ENCODE peak calls at places on chromosomes 7 and 10, in four cellular contexts. G is GM12878, S is K562, M is HepG2. O is an unnamed sample.

GRCh38 chr7:101686030-101686429 is 56.9 kb upstream of the MYL10 start:
- DNase-seq in G (no peak), S (no peak), M (no peak), O (no peak)

GRCh38 chr10:35079267-35079666 is 10.9 kb downstream of the CUL2 start:
- DNase-seq in G (no peak), S (no peak), M (no peak), O (no peak)

GRCh38 chr10:119505131-119505551 is 37.4 kb downstream of the RGS10 start:
- DNase-seq in G (no peak), S (no peak), M (no peak), O (no peak)

GRCh38 chr7:17520941-17521340 is 222.5 kb downstream of the AHR start:
- DNase-seq in G (no peak), S (no peak), M (no peak), O (no peak)

GRCh38 chr7:128879939-128880746 is 17.5 kb downstream of the ATP6V1F start:
- DNase-seq in G (no peak), S (peak), M (peak), O (peak)

GRCh38 chr7:99693427-99694200 is 13.8 kb upstream of the CYP3A5 start:
- DNase-seq in G (no peak), S (peak), M (peak), O (no peak)

GRCh38 chr7:121266307-121266894 is 62.4 kb upstream of the WNT16 start:
- DNase-seq in G (no peak), S (no peak), M (no peak), O (no peak)

GRCh38 chr7:48643420-48644013 is 280.8 kb upstream of the CDC14C start:
- DNase-seq in G (no peak), S (no peak), M (no peak), O (no peak)

GRCh38 chr10:69124558-69125121 is 662 bp downstream of the VPS26A start:
- DNase-seq in G (no peak), S (peak), M (peak), O (peak)

GRCh38 chr7:132424821-132425739 is 151.2 kb downstream of the PLXNA4 start:
- DNase-seq in G (no peak), S (no peak), M (no peak), O (no peak)

GRCh38 chr10:23976285-23976684 is 232.7 kb upstream of the KIAA1217 start:
- DNase-seq in G (no peak), S (no peak), M (no peak), O (no peak)

GRCh38 chr10:42932735-42933453 is 144.0 kb upstream of the RET start:
- DNase-seq in G (no peak), S (peak), M (no peak), O (no peak)

GRCh38 chr10:28367865-28368541 is 65.1 kb upstream of the MPP7 start:
- DNase-seq in G (peak), S (no peak), M (no peak), O (no peak)

GRCh38 chr7:36597099-36597773 is 127.1 kb downstream of the AOAH start:
- DNase-seq in G (no peak), S (no peak), M (no peak), O (no peak)

GRCh38 chr10:31630866-31631567 is 297.6 kb downstream of the ARHGAP12 start:
- DNase-seq in G (peak), S (no peak), M (no peak), O (no peak)

GRCh38 chr7:78254397-78255055 is 456.0 kb downstream of the PHTF2 start:
- DNase-seq in G (no peak), S (no peak), M (no peak), O (no peak)

GRCh38 chr10:10092581-10092980 is 925.1 kb upstream of the CELF2 start:
- DNase-seq in G (no peak), S (no peak), M (no peak), O (no peak)

GRCh38 chr7:103810112-103810744 is 179.2 kb downstream of the RELN start:
- DNase-seq in G (no peak), S (peak), M (peak), O (no peak)

GRCh38 chr7:113270790-113271189 is 152.4 kb upstream of the SMIM30 start:
- DNase-seq in G (no peak), S (no peak), M (no peak), O (no peak)

GRCh38 chr7:4268040-4268965 is 413.8 kb upstream of the FOXK1 start:
- DNase-seq in G (no peak), S (no peak), M (no peak), O (no peak)

GRCh38 chr7:2199528-2199927 is 33.2 kb downstream of the MAD1L1 start:
- DNase-seq in G (no peak), S (no peak), M (no peak), O (no peak)

GRCh38 chr7:99141756-99142726 is 1.9 kb downstream of the SMURF1 start:
- DNase-seq in G (no peak), S (peak), M (peak), O (peak)

GRCh38 chr10:34696423-34696822 is 118.7 kb downstream of the PARD3 start:
- DNase-seq in G (no peak), S (no peak), M (no peak), O (peak)

GRCh38 chr7:38367301-38367700 is 93.9 kb upstream of the TARP start:
- DNase-seq in G (peak), S (no peak), M (no peak), O (no peak)

GRCh38 chr7:46486264-46487206 is 565.5 kb upstream of the IGFBP3 start:
- DNase-seq in G (no peak), S (no peak), M (no peak), O (peak)

GRCh38 chr7:94414481-94414880 is 19.8 kb downstream of the COL1A2 start:
- DNase-seq in G (no peak), S (no peak), M (no peak), O (no peak)

GRCh38 chr10:49389331-49389920 is 6.5 kb downstream of the DRGX start:
- DNase-seq in G (no peak), S (no peak), M (no peak), O (no peak)

GRCh38 chr7:51317582-51317910 is 937 bp upstream of the COBL start:
- DNase-seq in G (no peak), S (no peak), M (no peak), O (no peak)
- TF ChIP-seq POLR2AphosphoS2 in G (no peak), S (no peak), M (no peak), O (no peak)

GRCh38 chr7:29278362-29279070 is 83.9 kb downstream of the CHN2 start:
- DNase-seq in G (no peak), S (no peak), M (no peak), O (no peak)

GRCh38 chr7:29284586-29285450 is 90.2 kb downstream of the CHN2 start:
- DNase-seq in G (no peak), S (no peak), M (no peak), O (no peak)

GRCh38 chr7:29282819-29283414 is 88.3 kb downstream of the CHN2 start:
- DNase-seq in G (no peak), S (no peak), M (no peak), O (no peak)

GRCh38 chr7:29285451-29285807 is 90.9 kb downstream of the CHN2 start:
- DNase-seq in G (peak), S (no peak), M (peak), O (peak)

DNA sequence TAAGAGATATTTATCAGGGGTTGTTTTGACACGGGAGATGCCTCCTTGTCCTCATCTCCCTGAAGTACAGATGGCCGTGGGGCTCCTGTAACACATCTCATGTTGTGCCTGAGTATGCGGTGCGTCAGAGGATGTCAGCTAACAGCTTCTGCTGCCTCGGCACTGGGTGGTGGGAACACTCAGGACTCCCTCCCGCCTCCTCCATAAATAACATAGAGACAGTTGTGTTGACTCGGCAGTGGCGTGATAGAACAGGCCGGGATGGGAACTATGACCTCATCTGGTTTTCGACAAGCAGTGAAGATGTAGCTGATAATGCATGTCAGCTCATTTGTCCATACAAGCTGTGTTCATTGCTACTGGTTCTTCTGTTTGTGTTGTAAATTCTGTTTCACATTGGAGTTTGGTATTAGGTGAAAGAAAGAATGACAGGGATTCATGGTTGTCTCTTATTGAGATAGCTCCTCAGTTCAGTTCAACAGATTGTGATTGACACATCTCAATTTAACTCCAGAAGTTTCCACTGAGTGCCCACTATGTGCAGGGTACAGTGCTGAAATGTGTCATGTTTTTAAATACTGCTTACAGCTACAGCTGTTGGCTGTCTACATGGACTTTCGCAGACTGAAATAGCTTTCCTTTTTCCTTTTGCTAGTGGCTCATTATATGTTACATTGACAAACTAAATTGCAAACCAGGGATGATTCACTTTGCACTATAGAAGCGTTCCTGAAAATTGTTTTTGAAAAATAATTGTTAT is 87.4 kb downstream of the CHN2 start:
- DNase-seq in G (no peak), S (peak), M (peak), O (no peak)
- TF ChIP-seq BHLHE40 in G (no peak), S (no peak), M (no peak), O (no peak)

DNA sequence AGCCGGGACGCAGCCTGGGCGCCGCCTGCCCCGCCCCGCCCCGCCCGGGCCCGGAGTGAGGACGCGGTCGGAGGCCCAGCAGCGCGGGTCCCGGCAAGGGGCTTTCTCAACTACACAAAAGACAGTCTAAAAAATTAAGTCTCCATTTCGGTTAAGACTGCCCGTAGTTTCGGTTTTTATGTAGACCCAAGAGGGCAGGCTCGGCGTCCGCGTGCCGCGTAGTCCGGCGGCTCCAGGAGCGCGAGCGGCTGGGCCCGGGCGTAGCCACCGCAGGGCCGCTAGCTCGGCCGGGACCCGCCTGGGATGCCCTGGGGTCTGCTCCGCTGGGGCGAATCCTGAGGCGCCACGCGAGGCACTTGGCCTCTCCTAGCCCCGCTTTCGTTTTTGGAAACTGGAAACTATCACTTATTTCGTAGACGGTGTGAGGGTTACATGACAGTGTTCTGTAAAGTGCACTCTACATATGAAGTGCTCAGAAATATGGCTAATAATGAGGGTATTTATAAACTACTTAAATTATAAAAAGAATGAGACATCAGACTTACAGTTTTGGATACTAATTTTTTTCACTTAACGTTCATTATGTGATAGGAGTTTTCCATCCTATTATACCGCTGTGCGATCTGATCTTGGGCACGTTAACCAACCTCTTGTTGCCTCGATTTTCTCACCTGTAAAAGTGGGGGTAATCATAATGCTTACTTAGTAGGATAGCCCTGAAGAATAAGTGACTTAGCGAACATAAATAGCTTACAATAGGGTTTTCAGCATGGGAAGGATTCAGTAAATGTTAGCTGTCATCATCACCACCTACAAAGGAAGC is 592 bp downstream of the BLVRA start:
- DNase-seq in G (no peak), S (peak), M (no peak), O (no peak)
- H3K27ac ChIP-seq in G (peak), S (peak), M (peak), O (peak)

GRCh38 chr7:90119178-90119971 is 34.9 kb upstream of the STEAP1 start:
- DNase-seq in G (no peak), S (no peak), M (no peak), O (no peak)
- TF ChIP-seq POLR2AphosphoS2 in G (no peak), S (no peak), M (no peak), O (no peak)

O was measured in A549.